ENCODE peak calls at places on chromosomes 6 and 20, in four cellular contexts. V is fibroblast of lung; F is CD4-positive, alpha-beta T cell; P is spleen. N is an unnamed sample. For H3K9me3, the result is how much of the 10 kb centered on the place peaks cover.

GRCh38 chr6:108621117-108621516 is 60.4 kb downstream of the FOXO3 start:
- DNase-seq in F (no peak), P (no peak), V (peak), N (no peak)

GRCh38 chr6:10520468-10520867 is 683 bp upstream of the GCNT2 start:
- DNase-seq in F (no peak), V (peak), P (no peak), N (no peak)

GRCh38 chr6:114989279-114989964 is 646.6 kb upstream of the HS3ST5 start:
- DNase-seq in F (no peak), V (no peak), P (no peak), N (no peak)

GRCh38 chr20:10454135-10454750 is 19.1 kb downstream of the SLX4IP start:
- DNase-seq in F (no peak), P (no peak), V (no peak), N (no peak)

GRCh38 chr6:158481612-158482473 is 78.0 kb upstream of the TMEM181 start:
- DNase-seq in V (peak), F (no peak), P (no peak), N (no peak)

GRCh38 chr6:157811476-157812173 is 11.4 kb upstream of the SNX9 start:
- DNase-seq in F (no peak), V (peak), P (no peak), N (no peak)

GRCh38 chr6:159977242-159978214 is 8.6 kb downstream of the IGF2R start:
- DNase-seq in F (no peak), V (peak), P (no peak), N (no peak)

GRCh38 chr6:27374824-27375612 is 13.5 kb upstream of the ZNF391 start:
- DNase-seq in V (peak), F (peak), P (peak), N (no peak)

GRCh38 chr20:6395695-6396094 is 272.9 kb upstream of the FERMT1 start:
- DNase-seq in P (no peak), V (peak), F (no peak), N (no peak)

GRCh38 chr20:14488756-14489479 is 151.5 kb upstream of the FLRT3 start:
- DNase-seq in P (no peak), V (no peak), F (no peak), N (no peak)
- H3K9me3 ChIP-seq in P (under half), V (under half), F (under half), N (under half)

GRCh38 chr20:62101078-62101477 is 21.2 kb upstream of the LSM14B start:
- DNase-seq in F (no peak), V (no peak), P (no peak), N (no peak)

GRCh38 chr20:62097881-62098407 is 24.3 kb upstream of the LSM14B start:
- DNase-seq in F (no peak), P (no peak), V (no peak), N (no peak)

DNA sequence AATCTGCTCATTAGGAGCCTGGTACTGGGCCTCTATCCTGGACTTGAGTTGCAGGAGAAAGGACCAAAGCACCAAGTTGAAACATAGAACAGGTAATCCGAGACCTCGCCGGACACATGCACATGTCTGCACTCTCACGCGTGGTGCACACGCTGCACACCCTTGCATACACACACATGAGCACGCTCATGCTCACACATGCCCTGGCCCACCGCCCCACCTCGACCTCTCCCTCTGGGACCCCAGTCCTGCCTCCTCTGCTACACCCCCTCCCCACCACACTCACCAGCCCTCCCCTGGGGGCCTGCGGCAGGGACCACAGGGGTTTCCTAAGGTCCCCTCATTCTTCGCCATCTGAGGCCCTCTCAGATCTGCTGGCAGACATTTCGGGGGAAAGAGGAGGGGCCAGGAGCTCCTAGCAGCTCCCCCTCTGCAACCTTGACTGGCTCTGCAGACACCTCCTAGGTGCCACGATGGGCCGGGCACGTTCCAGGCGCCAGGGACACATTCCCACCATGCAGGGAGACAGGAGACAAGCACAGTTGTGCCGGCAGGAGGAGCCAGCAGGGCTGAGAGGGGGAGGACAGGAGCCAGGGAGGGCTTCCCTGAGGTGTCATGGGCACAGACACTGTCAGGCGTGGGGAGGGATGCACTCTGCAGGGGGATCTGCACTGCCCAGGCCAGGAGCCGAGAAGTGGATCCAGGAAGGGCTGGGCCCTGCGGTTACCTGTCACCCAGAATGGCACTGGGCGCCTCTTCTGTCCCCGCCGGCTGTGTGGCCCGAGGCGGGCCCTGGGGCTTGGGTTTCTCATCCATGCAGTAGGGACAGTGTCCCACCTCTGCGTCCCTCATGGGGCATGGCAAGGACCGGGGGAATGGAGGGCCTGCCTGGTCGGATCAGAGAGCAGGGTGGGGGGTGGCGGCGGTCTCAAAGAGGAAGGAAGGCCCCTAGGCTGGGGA is 25.6 kb upstream of the LSM14B start:
- DNase-seq in V (no peak), F (no peak), P (no peak), N (no peak)
- H3K9me3 ChIP-seq in V (under half), F (under half), P (under half), N (under half)

GRCh38 chr20:13736792-13737191 is 47.9 kb downstream of the ESF1 start:
- DNase-seq in P (no peak), F (no peak), V (peak), N (no peak)

GRCh38 chr20:13744403-13744802 is 40.3 kb downstream of the ESF1 start:
- DNase-seq in P (no peak), V (no peak), F (no peak), N (no peak)

GRCh38 chr20:13745784-13746183 is 38.9 kb downstream of the ESF1 start:
- DNase-seq in P (no peak), V (no peak), F (no peak), N (no peak)

GRCh38 chr20:13739726-13740649 is 44.7 kb downstream of the ESF1 start:
- DNase-seq in P (no peak), F (no peak), V (no peak), N (no peak)

GRCh38 chr20:13741879-13742278 is 42.8 kb downstream of the ESF1 start:
- DNase-seq in F (no peak), P (no peak), V (no peak), N (no peak)
- H3K9me3 ChIP-seq in F (under half), P (under half), V (under half), N (under half)

DNA sequence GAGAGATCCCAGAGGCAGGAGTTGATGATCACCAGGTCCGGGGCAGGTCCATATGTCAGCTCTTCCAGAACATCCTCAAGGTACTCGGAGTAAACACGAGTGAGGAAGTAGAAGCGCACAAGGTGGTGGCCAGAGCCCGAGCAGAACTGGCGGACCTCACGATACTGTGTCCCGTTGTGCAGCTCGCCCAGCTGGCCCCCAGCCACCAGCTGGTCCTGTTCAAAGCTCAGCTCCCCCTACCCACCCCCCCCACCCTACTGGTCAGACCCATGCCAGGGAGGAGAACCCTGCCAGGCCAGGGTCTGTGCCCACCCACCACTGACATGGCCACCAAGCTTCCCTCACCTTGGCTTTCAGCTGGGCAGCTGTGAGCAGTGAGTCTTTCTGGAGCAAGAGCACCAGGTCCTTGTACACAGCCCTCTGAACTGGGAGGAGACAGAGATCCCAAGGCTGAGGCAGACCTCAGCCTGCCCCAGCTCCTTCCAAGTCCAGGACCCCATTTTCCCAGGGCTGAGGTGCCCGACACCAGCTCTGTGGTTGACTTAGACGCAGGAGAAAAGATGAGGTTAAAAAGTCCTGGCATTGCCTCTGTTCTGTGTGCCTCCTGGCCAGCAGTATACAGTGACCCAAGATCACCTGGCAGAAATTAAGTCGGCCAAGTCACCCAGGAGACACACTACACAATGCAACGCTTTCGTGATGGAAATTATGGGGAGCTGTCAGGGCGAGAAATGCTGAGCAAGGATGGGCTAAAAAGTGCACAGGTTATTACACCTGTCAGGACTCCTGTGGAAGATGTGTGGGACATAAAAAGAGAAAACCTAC is 1.4 kb downstream of the PCED1A start:
- DNase-seq in F (no peak), P (no peak), V (no peak), N (no peak)
- H3K9me3 ChIP-seq in F (under half), P (under half), V (under half), N (under half)

DNA sequence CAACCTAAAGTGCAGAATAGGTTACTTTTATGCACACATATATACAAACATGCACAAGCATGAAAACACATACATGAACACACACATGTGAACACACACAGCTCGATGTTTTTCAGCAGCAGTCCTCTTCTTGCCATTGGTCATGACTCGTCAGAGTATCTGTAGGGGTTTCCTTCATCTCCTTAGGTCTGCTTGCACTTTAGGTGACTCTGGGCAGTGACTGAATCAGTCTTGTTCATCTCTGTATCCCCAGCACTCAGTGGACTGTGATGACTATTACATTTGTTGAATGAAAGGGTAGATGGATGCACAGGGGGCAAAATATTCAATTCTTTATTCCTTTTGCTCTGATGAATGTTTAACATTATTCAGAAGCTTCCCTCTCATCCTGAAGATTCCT is 26.8 kb downstream of the CBLN4 start:
- DNase-seq in F (no peak), V (no peak), P (no peak), N (no peak)
- H3K9me3 ChIP-seq in F (under half), V (under half), P (under half), N (under half)

GRCh38 chr20:15865553-15865952 is 707.7 kb downstream of the KIF16B start:
- DNase-seq in P (no peak), V (no peak), F (no peak), N (no peak)

GRCh38 chr20:15867899-15868298 is 705.3 kb downstream of the KIF16B start:
- DNase-seq in V (no peak), P (no peak), F (no peak), N (peak)

GRCh38 chr20:15862178-15862577 is 711.1 kb downstream of the KIF16B start:
- DNase-seq in P (no peak), V (no peak), F (no peak), N (no peak)

GRCh38 chr20:15863735-15864134 is 709.5 kb downstream of the KIF16B start:
- DNase-seq in V (no peak), F (no peak), P (no peak), N (no peak)

GRCh38 chr20:15867017-15867416 is 706.2 kb downstream of the KIF16B start:
- DNase-seq in P (no peak), V (no peak), F (no peak), N (no peak)
- H3K9me3 ChIP-seq in P (under half), V (under half), F (under half), N (under half)

GRCh38 chr6:328924-329323 is 36.6 kb downstream of the DUSP22 start:
- DNase-seq in P (no peak), V (no peak), F (no peak), N (peak)
- H3K9me3 ChIP-seq in P (under half), V (under half), F (under half), N (under half)

N was measured in OCI-LY7.